ENCODE peak calls at places on chromosome 22, in four cellular contexts. One of them, this sample, is unnamed.

GRCh38 chr22:45292675-45293402 is 8.1 kb downstream of the UPK3A start:
- DNase-seq in Calu3: no peak
- DNase-seq in GM12864: no peak
- DNase-seq in K562: no peak
- DNase-seq in this sample: no peak

GRCh38 chr22:45995405-45996101 is 18.6 kb upstream of the WNT7B start:
- DNase-seq in Calu3: no peak
- DNase-seq in GM12864: no peak
- DNase-seq in K562: no peak
- DNase-seq in this sample: no peak

GRCh38 chr22:37999640-38000272 is 15.4 kb upstream of the SOX10 start:
- DNase-seq in Calu3: peak; percentile 83
- DNase-seq in GM12864: no peak
- DNase-seq in K562: peak; percentile 23
- DNase-seq in this sample: no peak

GRCh38 chr22:23234409-23235161 is 54.3 kb downstream of the BCR start:
- DNase-seq in Calu3: no peak
- DNase-seq in GM12864: no peak
- DNase-seq in K562: no peak
- DNase-seq in this sample: no peak

GRCh38 chr22:46081831-46082210 is 68.5 kb upstream of the PPARA start:
- DNase-seq in Calu3: no peak
- DNase-seq in GM12864: no peak
- DNase-seq in K562: no peak
- DNase-seq in this sample: no peak

GRCh38 chr22:44686873-44687600 is 15.0 kb upstream of the PRR5 start:
- DNase-seq in Calu3: no peak
- DNase-seq in GM12864: no peak
- DNase-seq in K562: no peak
- DNase-seq in this sample: no peak

GRCh38 chr22:25077964-25078363 is 121.7 kb upstream of the CRYBB3 start:
- DNase-seq in Calu3: no peak
- DNase-seq in GM12864: no peak
- DNase-seq in K562: no peak
- DNase-seq in this sample: no peak

GRCh38 chr22:24231706-24232105 is 13.2 kb downstream of the GGT5 start:
- DNase-seq in Calu3: no peak
- DNase-seq in GM12864: no peak
- DNase-seq in K562: no peak
- DNase-seq in this sample: no peak

GRCh38 chr22:50731811-50732624 is 6.0 kb upstream of the ACR start:
- DNase-seq in Calu3: peak; percentile 60
- DNase-seq in GM12864: no peak
- DNase-seq in K562: peak; percentile 75
- DNase-seq in this sample: peak; percentile 10

GRCh38 chr22:39724390-39724789 is 153.8 kb downstream of the CACNA1I start:
- DNase-seq in Calu3: no peak
- DNase-seq in GM12864: no peak
- DNase-seq in K562: peak; percentile 48
- DNase-seq in this sample: peak; percentile 1

GRCh38 chr22:36406721-36407120 is 19.0 kb upstream of the MYH9 start:
- DNase-seq in Calu3: no peak
- DNase-seq in GM12864: no peak
- DNase-seq in K562: no peak
- DNase-seq in this sample: no peak

GRCh38 chr22:42310301-42310981 is 40.0 kb upstream of the TCF20 start:
- DNase-seq in Calu3: no peak
- DNase-seq in GM12864: no peak
- DNase-seq in K562: no peak
- DNase-seq in this sample: no peak

GRCh38 chr22:49992921-49993648 is 19.5 kb downstream of the IL17REL start:
- DNase-seq in Calu3: peak; percentile 78
- DNase-seq in GM12864: no peak
- DNase-seq in K562: peak; percentile 49
- DNase-seq in this sample: peak; percentile 55

GRCh38 chr22:32836286-32836859 is 34.9 kb downstream of the TIMP3 start:
- DNase-seq in Calu3: peak; percentile 7
- DNase-seq in GM12864: no peak
- DNase-seq in K562: peak; percentile 54
- DNase-seq in this sample: no peak

GRCh38 chr22:31475778-31476177 is 13.9 kb downstream of the EIF4ENIF1 start:
- DNase-seq in Calu3: no peak
- DNase-seq in GM12864: no peak
- DNase-seq in K562: no peak
- DNase-seq in this sample: no peak

GRCh38 chr22:30906946-30907345 is 61.6 kb downstream of the MORC2 start:
- DNase-seq in Calu3: no peak
- DNase-seq in GM12864: no peak
- DNase-seq in K562: peak; percentile 2
- DNase-seq in this sample: no peak

DNA sequence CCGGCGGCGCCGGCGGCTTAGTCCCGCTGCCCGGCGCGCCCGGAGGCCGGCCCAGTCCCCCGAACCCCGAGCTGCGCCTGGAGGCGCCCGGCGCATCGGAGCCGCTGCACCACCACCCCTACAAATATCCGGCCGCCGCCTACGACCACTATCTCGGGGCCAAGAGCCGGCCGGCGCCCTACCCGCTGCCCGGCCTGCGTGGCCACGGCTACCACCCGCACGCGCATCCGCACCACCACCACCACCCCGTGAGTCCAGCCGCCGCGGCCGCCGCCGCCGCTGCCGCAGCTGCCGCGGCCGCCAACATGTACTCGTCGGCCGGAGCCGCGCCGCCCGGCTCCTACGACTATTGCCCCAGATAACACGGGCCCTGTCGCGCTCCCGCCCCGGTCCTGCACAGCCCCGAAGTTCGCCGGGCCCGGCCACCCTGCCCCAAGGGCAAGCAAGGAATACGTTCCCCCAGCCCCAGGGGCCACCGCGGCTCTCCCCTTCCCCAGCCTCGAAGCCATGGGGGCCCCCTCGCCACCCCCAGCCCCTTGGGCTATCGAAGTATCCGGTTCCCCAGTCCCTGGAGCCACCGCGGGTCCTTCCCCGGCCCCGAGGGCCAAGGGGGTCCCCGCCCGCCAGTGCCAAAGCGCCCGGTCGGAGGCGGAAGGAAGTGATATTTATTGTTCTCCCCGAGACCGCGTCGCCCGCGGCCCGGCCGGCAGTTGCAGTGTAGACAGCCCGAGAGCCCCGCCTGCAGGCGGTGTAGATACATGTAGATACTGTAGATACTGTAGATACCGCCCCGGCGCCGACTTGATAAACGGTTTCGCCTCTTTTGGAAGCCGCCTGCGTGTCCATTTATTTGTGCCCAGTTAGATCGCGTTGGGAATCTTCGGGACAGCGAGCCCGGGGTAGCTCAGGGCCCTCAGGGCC is 6.2 kb downstream of the TBX1 start:
- DNase-seq in Calu3: peak; percentile 75
- DNase-seq in GM12864: no peak
- DNase-seq in K562: peak; percentile 84
- DNase-seq in this sample: peak; percentile 56
- TF ChIP-seq CTCF in Calu3: peak; percentile 50
- TF ChIP-seq CTCF in GM12864: peak; percentile 23
- TF ChIP-seq CTCF in K562: peak; percentile 79
- TF ChIP-seq CTCF in this sample: peak; percentile 27

DNA sequence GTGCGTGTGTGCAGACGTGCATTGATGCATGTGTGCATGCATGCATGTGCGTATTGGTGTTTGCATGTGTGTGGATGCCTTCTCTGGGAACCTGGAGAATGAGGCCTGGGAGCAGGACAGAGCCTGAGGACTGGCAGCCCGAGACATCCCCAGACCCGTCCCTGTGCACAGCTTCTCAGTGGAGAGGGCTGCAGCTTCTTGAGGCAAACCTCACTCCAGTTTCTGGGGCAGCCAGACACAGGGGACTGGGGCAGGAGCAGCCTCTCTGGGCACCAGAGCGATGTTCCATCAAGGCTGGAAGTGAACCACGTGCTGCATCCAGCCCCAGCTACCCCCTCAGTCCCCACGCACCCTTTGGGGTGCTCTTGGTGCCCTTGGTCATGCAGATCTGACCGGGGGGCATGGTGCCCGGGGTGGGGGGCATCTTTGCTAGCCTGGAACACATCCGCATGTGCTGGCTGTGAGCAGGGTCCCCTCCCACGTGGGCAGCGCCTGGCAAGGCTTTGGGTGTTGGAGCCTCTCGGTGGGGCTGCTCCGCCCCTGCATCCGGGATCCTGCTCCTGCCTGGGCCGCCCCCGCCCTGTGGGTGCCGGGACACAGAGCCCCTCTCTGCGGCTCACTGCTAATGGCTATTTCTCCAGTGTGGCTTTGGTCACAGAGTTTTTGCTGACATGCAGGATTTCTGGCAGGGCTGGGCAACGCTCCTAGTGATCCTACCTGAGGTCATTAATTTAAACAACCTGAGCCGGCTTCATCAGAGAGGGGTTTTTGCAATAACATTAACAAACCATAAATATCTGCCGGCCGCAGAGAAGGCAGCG is 434.6 kb downstream of the TBC1D22A start:
- DNase-seq in Calu3: no peak
- DNase-seq in GM12864: no peak
- DNase-seq in K562: no peak
- DNase-seq in this sample: peak; percentile 6
- TF ChIP-seq CTCF in Calu3: no peak
- TF ChIP-seq CTCF in GM12864: no peak
- TF ChIP-seq CTCF in K562: no peak
- TF ChIP-seq CTCF in this sample: no peak

GRCh38 chr22:18031670-18032454 is 7.5 kb upstream of the MICAL3 start:
- DNase-seq in Calu3: peak; percentile 87
- DNase-seq in GM12864: no peak
- DNase-seq in K562: no peak
- DNase-seq in this sample: no peak

GRCh38 chr22:18034076-18034475 is 9.7 kb upstream of the MICAL3 start:
- DNase-seq in Calu3: no peak
- DNase-seq in GM12864: no peak
- DNase-seq in K562: no peak
- DNase-seq in this sample: no peak

GRCh38 chr22:18035740-18036139 is 11.4 kb upstream of the MICAL3 start:
- DNase-seq in Calu3: peak; percentile 94
- DNase-seq in GM12864: no peak
- DNase-seq in K562: no peak
- DNase-seq in this sample: no peak

GRCh38 chr22:18032455-18033101 is 8.2 kb upstream of the MICAL3 start:
- DNase-seq in Calu3: peak; percentile 50
- DNase-seq in GM12864: no peak
- DNase-seq in K562: no peak
- DNase-seq in this sample: no peak

GRCh38 chr22:18033204-18033998 is 9.0 kb upstream of the MICAL3 start:
- DNase-seq in Calu3: no peak
- DNase-seq in GM12864: no peak
- DNase-seq in K562: no peak
- DNase-seq in this sample: no peak
- TF ChIP-seq CTCF in Calu3: no peak
- TF ChIP-seq CTCF in GM12864: no peak
- TF ChIP-seq CTCF in K562: no peak
- TF ChIP-seq CTCF in this sample: no peak

GRCh38 chr22:28497188-28497587 is 182.5 kb downstream of the TTC28 start:
- DNase-seq in Calu3: no peak
- DNase-seq in GM12864: no peak
- DNase-seq in K562: no peak
- DNase-seq in this sample: no peak
- TF ChIP-seq CTCF in Calu3: no peak
- TF ChIP-seq CTCF in GM12864: no peak
- TF ChIP-seq CTCF in K562: no peak
- TF ChIP-seq CTCF in this sample: no peak